ENCODE peak calls at places on chromosomes 6 and 20, in nine cellular contexts. P, X, S, R, E, J, H, A and V are unnamed samples.

GRCh38 chr6:38720295-38720694 is 5.2 kb downstream of the DNAH8 start:
- DNase-seq in S (no peak), P (no peak), X (peak; percentile 12), J (no peak), R (no peak), H (no peak), E (no peak), A (no peak), V (no peak)

GRCh38 chr20:8876381-8876780 is 192.5 kb upstream of the PLCB4 start:
- DNase-seq in X (no peak), R (no peak), E (no peak), H (no peak), P (no peak), J (no peak), A (no peak), S (no peak), V (no peak)

GRCh38 chr6:118333772-118334171 is 214.3 kb upstream of the PLN start:
- DNase-seq in X (no peak), S (no peak), R (no peak), A (no peak), P (no peak), E (no peak), J (no peak), H (no peak), V (no peak)

GRCh38 chr6:3222506-3223038 is 4.9 kb downstream of the TUBB2B start:
- DNase-seq in R (no peak), S (no peak), E (no peak), H (no peak), X (no peak), J (no peak), A (no peak), P (no peak), V (no peak)

GRCh38 chr20:10313215-10313614 is 94.6 kb downstream of the SNAP25 start:
- DNase-seq in J (no peak), E (no peak), X (no peak), A (no peak), H (no peak), S (no peak), P (no peak), R (no peak), V (no peak)

GRCh38 chr6:3835055-3835731 is 14.0 kb upstream of the FAM50B start:
- DNase-seq in X (no peak), H (no peak), A (no peak), J (no peak), S (no peak), R (peak; percentile 89), E (no peak), P (no peak), V (no peak)

GRCh38 chr20:40197744-40198143 is 491.3 kb downstream of the MAFB start:
- DNase-seq in H (no peak), J (no peak), X (no peak), S (no peak), R (no peak), A (no peak), P (no peak), E (no peak), V (no peak)

GRCh38 chr6:147700436-147701209 is 192.1 kb downstream of the SAMD5 start:
- DNase-seq in E (no peak), R (no peak), X (no peak), S (no peak), J (no peak), A (no peak), H (no peak), P (no peak), V (no peak)

GRCh38 chr6:582370-582769 is 74.5 kb downstream of the HUS1B start:
- DNase-seq in J (no peak), X (no peak), S (no peak), E (no peak), H (peak; percentile 38), A (no peak), R (no peak), P (no peak), V (no peak)

GRCh38 chr20:7609250-7609649 is 331.0 kb downstream of the HAO1 start:
- DNase-seq in R (no peak), S (no peak), P (no peak), H (no peak), E (no peak), X (no peak), J (no peak), A (no peak), V (no peak)

GRCh38 chr20:44716309-44717106 is 1.3 kb downstream of the CCN5 start:
- DNase-seq in X (no peak), J (no peak), E (no peak), H (no peak), P (no peak), A (no peak), S (no peak), R (no peak), V (no peak)

GRCh38 chr6:148952147-148953041 is 205.6 kb downstream of the UST start:
- DNase-seq in S (no peak), E (no peak), P (no peak), R (no peak), X (no peak), J (no peak), A (no peak), H (no peak), V (no peak)

GRCh38 chr6:108115598-108116058 is 41.1 kb upstream of the OSTM1 start:
- DNase-seq in J (no peak), A (no peak), X (peak; percentile 69), H (peak; percentile 65), E (no peak), P (no peak), R (peak; percentile 73), S (peak; percentile 71), V (no peak)

GRCh38 chr6:72963946-72964345 is 261.4 kb downstream of the KHDC1L start:
- DNase-seq in A (no peak), R (no peak), X (no peak), J (no peak), E (no peak), S (no peak), H (no peak), P (no peak), V (no peak)

GRCh38 chr6:112231609-112232060 is 22.7 kb downstream of the LAMA4 start:
- DNase-seq in J (no peak), E (no peak), H (no peak), X (no peak), A (no peak), R (no peak), P (no peak), S (no peak), V (no peak)

GRCh38 chr6:121314407-121315112 is 19.7 kb downstream of the TBC1D32 start:
- DNase-seq in R (no peak), E (no peak), P (no peak), H (no peak), J (no peak), S (no peak), X (no peak), A (no peak), V (no peak)

GRCh38 chr6:121597654-121598053 is 162.2 kb downstream of the GJA1 start:
- DNase-seq in P (no peak), H (no peak), A (no peak), E (no peak), S (no peak), J (no peak), R (no peak), X (no peak), V (no peak)

GRCh38 chr20:57409672-57410397 is 18.6 kb downstream of the RBM38 start:
- DNase-seq in A (no peak), S (no peak), H (no peak), X (no peak), J (no peak), E (no peak), P (no peak), R (no peak), V (no peak)